ENCODE peak calls at places on chromosomes 6 and 20, in eight cellular contexts. One of them, this sample, is unnamed.

GRCh38 chr6:44660561-44661220 is 273.2 kb downstream of the CDC5L start:
- DNase-seq in MM.1S: no peak
- DNase-seq in psoas muscle: no peak
- DNase-seq in SK-N-MC: no peak
- DNase-seq in GM06990: no peak
- DNase-seq in AG04450: no peak
- DNase-seq in thoracic aorta: no peak
- DNase-seq in mammary epithelial cell: no peak
- DNase-seq in this sample: no peak

GRCh38 chr6:84150680-84151079 is 76.8 kb downstream of the CEP162 start:
- DNase-seq in psoas muscle: no peak
- DNase-seq in GM06990: no peak
- DNase-seq in mammary epithelial cell: peak; percentile 72
- DNase-seq in thoracic aorta: no peak
- DNase-seq in MM.1S: no peak
- DNase-seq in AG04450: peak; percentile 24
- DNase-seq in SK-N-MC: no peak
- DNase-seq in this sample: peak; percentile 70

GRCh38 chr6:7673063-7673536 is 52.8 kb upstream of the BMP6 start:
- DNase-seq in MM.1S: no peak
- DNase-seq in psoas muscle: peak; percentile 44
- DNase-seq in thoracic aorta: no peak
- DNase-seq in mammary epithelial cell: peak; percentile 81
- DNase-seq in AG04450: no peak
- DNase-seq in SK-N-MC: no peak
- DNase-seq in GM06990: peak; percentile 21
- DNase-seq in this sample: no peak

GRCh38 chr6:139659196-139659595 is 284.7 kb upstream of the CITED2 start:
- DNase-seq in mammary epithelial cell: no peak
- DNase-seq in SK-N-MC: no peak
- DNase-seq in GM06990: no peak
- DNase-seq in thoracic aorta: no peak
- DNase-seq in AG04450: no peak
- DNase-seq in MM.1S: no peak
- DNase-seq in psoas muscle: no peak
- DNase-seq in this sample: no peak

GRCh38 chr20:18504479-18505060 is 3.2 kb upstream of the SEC23B start:
- DNase-seq in psoas muscle: peak; percentile 50
- DNase-seq in MM.1S: no peak
- DNase-seq in SK-N-MC: no peak
- DNase-seq in thoracic aorta: peak; percentile 5
- DNase-seq in mammary epithelial cell: no peak
- DNase-seq in GM06990: no peak
- DNase-seq in AG04450: no peak
- DNase-seq in this sample: no peak

GRCh38 chr6:166588691-166589333 is 2.3 kb upstream of the RAMACL start:
- DNase-seq in mammary epithelial cell: no peak
- DNase-seq in MM.1S: no peak
- DNase-seq in SK-N-MC: peak; percentile 44
- DNase-seq in psoas muscle: no peak
- DNase-seq in AG04450: peak; percentile 33
- DNase-seq in thoracic aorta: no peak
- DNase-seq in GM06990: peak; percentile 46
- DNase-seq in this sample: no peak

GRCh38 chr6:151765444-151765886 is 42.0 kb upstream of the ESR1 start:
- DNase-seq in MM.1S: peak; percentile 57
- DNase-seq in psoas muscle: no peak
- DNase-seq in AG04450: peak; percentile 37
- DNase-seq in GM06990: peak; percentile 26
- DNase-seq in mammary epithelial cell: peak; percentile 83
- DNase-seq in SK-N-MC: peak; percentile 32
- DNase-seq in thoracic aorta: peak; percentile 12
- DNase-seq in this sample: peak; percentile 68

GRCh38 chr20:5402903-5403531 is 86.3 kb upstream of the PROKR2 start:
- DNase-seq in SK-N-MC: no peak
- DNase-seq in AG04450: no peak
- DNase-seq in thoracic aorta: no peak
- DNase-seq in GM06990: no peak
- DNase-seq in mammary epithelial cell: peak; percentile 11
- DNase-seq in psoas muscle: no peak
- DNase-seq in MM.1S: peak; percentile 21
- DNase-seq in this sample: no peak

GRCh38 chr6:53611342-53611741 is 54.2 kb downstream of the KLHL31 start:
- DNase-seq in SK-N-MC: no peak
- DNase-seq in thoracic aorta: no peak
- DNase-seq in AG04450: no peak
- DNase-seq in mammary epithelial cell: peak; percentile 95
- DNase-seq in GM06990: no peak
- DNase-seq in psoas muscle: no peak
- DNase-seq in MM.1S: no peak
- DNase-seq in this sample: no peak

GRCh38 chr6:35140991-35141720 is at the start of gene TCP11:
- DNase-seq in psoas muscle: peak; percentile 49
- DNase-seq in thoracic aorta: no peak
- DNase-seq in AG04450: no peak
- DNase-seq in GM06990: peak; percentile 51
- DNase-seq in SK-N-MC: no peak
- DNase-seq in mammary epithelial cell: no peak
- DNase-seq in MM.1S: no peak
- DNase-seq in this sample: no peak

GRCh38 chr6:159213401-159213800 is 44.2 kb downstream of the FNDC1 start:
- DNase-seq in GM06990: no peak
- DNase-seq in SK-N-MC: no peak
- DNase-seq in thoracic aorta: no peak
- DNase-seq in AG04450: no peak
- DNase-seq in mammary epithelial cell: no peak
- DNase-seq in psoas muscle: no peak
- DNase-seq in MM.1S: no peak
- DNase-seq in this sample: no peak

GRCh38 chr20:47293524-47294157 is 62.9 kb downstream of the ZMYND8 start:
- DNase-seq in psoas muscle: no peak
- DNase-seq in thoracic aorta: no peak
- DNase-seq in MM.1S: no peak
- DNase-seq in AG04450: no peak
- DNase-seq in mammary epithelial cell: no peak
- DNase-seq in SK-N-MC: no peak
- DNase-seq in GM06990: no peak
- DNase-seq in this sample: no peak

GRCh38 chr20:32463642-32464400 is 105.7 kb downstream of the ASXL1 start:
- DNase-seq in AG04450: no peak
- DNase-seq in psoas muscle: no peak
- DNase-seq in MM.1S: no peak
- DNase-seq in mammary epithelial cell: no peak
- DNase-seq in SK-N-MC: no peak
- DNase-seq in thoracic aorta: no peak
- DNase-seq in GM06990: no peak
- DNase-seq in this sample: no peak

GRCh38 chr6:160036790-160037206 is 67.9 kb downstream of the IGF2R start:
- DNase-seq in mammary epithelial cell: peak; percentile 81
- DNase-seq in thoracic aorta: no peak
- DNase-seq in MM.1S: no peak
- DNase-seq in GM06990: no peak
- DNase-seq in SK-N-MC: no peak
- DNase-seq in AG04450: peak; percentile 34
- DNase-seq in psoas muscle: no peak
- DNase-seq in this sample: peak; percentile 78

GRCh38 chr6:40386200-40386599 is 201.0 kb downstream of the LRFN2 start:
- DNase-seq in psoas muscle: no peak
- DNase-seq in MM.1S: no peak
- DNase-seq in thoracic aorta: no peak
- DNase-seq in GM06990: no peak
- DNase-seq in mammary epithelial cell: no peak
- DNase-seq in AG04450: no peak
- DNase-seq in SK-N-MC: no peak
- DNase-seq in this sample: no peak

GRCh38 chr20:1313236-1313964 is 15.5 kb downstream of the SDCBP2 start:
- DNase-seq in MM.1S: peak; percentile 23
- DNase-seq in psoas muscle: peak; percentile 77
- DNase-seq in thoracic aorta: peak; percentile 38
- DNase-seq in SK-N-MC: peak; percentile 51
- DNase-seq in AG04450: no peak
- DNase-seq in GM06990: no peak
- DNase-seq in mammary epithelial cell: peak; percentile 37
- DNase-seq in this sample: no peak

GRCh38 chr6:17354700-17355403 is 38.5 kb upstream of the CAP2 start:
- DNase-seq in mammary epithelial cell: no peak
- DNase-seq in MM.1S: no peak
- DNase-seq in GM06990: no peak
- DNase-seq in thoracic aorta: no peak
- DNase-seq in psoas muscle: no peak
- DNase-seq in SK-N-MC: no peak
- DNase-seq in AG04450: peak; percentile 59
- DNase-seq in this sample: no peak

GRCh38 chr6:31272856-31273626 is 1.1 kb upstream of the HLA-C start:
- DNase-seq in MM.1S: no peak
- DNase-seq in SK-N-MC: no peak
- DNase-seq in psoas muscle: no peak
- DNase-seq in AG04450: no peak
- DNase-seq in thoracic aorta: no peak
- DNase-seq in mammary epithelial cell: no peak
- DNase-seq in GM06990: no peak
- DNase-seq in this sample: no peak

GRCh38 chr6:43880236-43881120 is 110.5 kb downstream of the VEGFA start:
- DNase-seq in SK-N-MC: no peak
- DNase-seq in MM.1S: no peak
- DNase-seq in thoracic aorta: no peak
- DNase-seq in GM06990: no peak
- DNase-seq in mammary epithelial cell: no peak
- DNase-seq in AG04450: no peak
- DNase-seq in psoas muscle: no peak
- DNase-seq in this sample: no peak

GRCh38 chr20:1490643-1491042 is 577 bp downstream of the SIRPB2 start:
- DNase-seq in psoas muscle: no peak
- DNase-seq in AG04450: no peak
- DNase-seq in thoracic aorta: no peak
- DNase-seq in SK-N-MC: no peak
- DNase-seq in MM.1S: no peak
- DNase-seq in GM06990: no peak
- DNase-seq in mammary epithelial cell: no peak
- DNase-seq in this sample: no peak

GRCh38 chr20:61533231-61533631 is 281.2 kb downstream of the CDH4 start:
- DNase-seq in thoracic aorta: no peak
- DNase-seq in GM06990: no peak
- DNase-seq in psoas muscle: no peak
- DNase-seq in AG04450: no peak
- DNase-seq in MM.1S: no peak
- DNase-seq in SK-N-MC: no peak
- DNase-seq in mammary epithelial cell: no peak
- DNase-seq in this sample: no peak

GRCh38 chr6:135176464-135176863 is 4.6 kb upstream of the MYB start:
- DNase-seq in psoas muscle: no peak
- DNase-seq in thoracic aorta: no peak
- DNase-seq in AG04450: no peak
- DNase-seq in SK-N-MC: no peak
- DNase-seq in MM.1S: no peak
- DNase-seq in mammary epithelial cell: no peak
- DNase-seq in GM06990: no peak
- DNase-seq in this sample: no peak

GRCh38 chr6:105994522-105995402 is 91.4 kb upstream of the PRDM1 start:
- DNase-seq in AG04450: no peak
- DNase-seq in MM.1S: peak; percentile 46
- DNase-seq in GM06990: peak; percentile 30
- DNase-seq in mammary epithelial cell: peak; percentile 73
- DNase-seq in SK-N-MC: no peak
- DNase-seq in psoas muscle: peak; percentile 60
- DNase-seq in thoracic aorta: no peak
- DNase-seq in this sample: peak; percentile 40

GRCh38 chr20:24948939-24949679 is at the start of gene CST7:
- DNase-seq in SK-N-MC: no peak
- DNase-seq in mammary epithelial cell: peak; percentile 52
- DNase-seq in AG04450: no peak
- DNase-seq in MM.1S: no peak
- DNase-seq in GM06990: no peak
- DNase-seq in thoracic aorta: no peak
- DNase-seq in psoas muscle: no peak
- DNase-seq in this sample: no peak
- H3K4me3 ChIP-seq in SK-N-MC: no peak within 1 kb of the TSS
- H3K4me3 ChIP-seq in mammary epithelial cell: no peak within 1 kb of the TSS
- H3K4me3 ChIP-seq in AG04450: no peak within 1 kb of the TSS
- H3K4me3 ChIP-seq in MM.1S: no peak within 1 kb of the TSS
- H3K4me3 ChIP-seq in GM06990: no peak within 1 kb of the TSS
- H3K4me3 ChIP-seq in thoracic aorta: peak within 1 kb of the TSS; percentile 46
- H3K4me3 ChIP-seq in psoas muscle: no peak within 1 kb of the TSS
- H3K4me3 ChIP-seq in this sample: no peak within 1 kb of the TSS

GRCh38 chr20:9966966-9967365 is 67.8 kb upstream of the ANKEF1 start:
- DNase-seq in SK-N-MC: no peak
- DNase-seq in AG04450: no peak
- DNase-seq in GM06990: no peak
- DNase-seq in psoas muscle: no peak
- DNase-seq in thoracic aorta: no peak
- DNase-seq in mammary epithelial cell: peak; percentile 12
- DNase-seq in MM.1S: no peak
- DNase-seq in this sample: no peak
- H3K4me3 ChIP-seq in SK-N-MC: no peak overlapping the region
- H3K4me3 ChIP-seq in AG04450: no peak overlapping the region
- H3K4me3 ChIP-seq in GM06990: no peak overlapping the region
- H3K4me3 ChIP-seq in psoas muscle: no peak overlapping the region
- H3K4me3 ChIP-seq in thoracic aorta: no peak overlapping the region
- H3K4me3 ChIP-seq in mammary epithelial cell: no peak overlapping the region
- H3K4me3 ChIP-seq in MM.1S: no peak overlapping the region
- H3K4me3 ChIP-seq in this sample: no peak overlapping the region

DNA sequence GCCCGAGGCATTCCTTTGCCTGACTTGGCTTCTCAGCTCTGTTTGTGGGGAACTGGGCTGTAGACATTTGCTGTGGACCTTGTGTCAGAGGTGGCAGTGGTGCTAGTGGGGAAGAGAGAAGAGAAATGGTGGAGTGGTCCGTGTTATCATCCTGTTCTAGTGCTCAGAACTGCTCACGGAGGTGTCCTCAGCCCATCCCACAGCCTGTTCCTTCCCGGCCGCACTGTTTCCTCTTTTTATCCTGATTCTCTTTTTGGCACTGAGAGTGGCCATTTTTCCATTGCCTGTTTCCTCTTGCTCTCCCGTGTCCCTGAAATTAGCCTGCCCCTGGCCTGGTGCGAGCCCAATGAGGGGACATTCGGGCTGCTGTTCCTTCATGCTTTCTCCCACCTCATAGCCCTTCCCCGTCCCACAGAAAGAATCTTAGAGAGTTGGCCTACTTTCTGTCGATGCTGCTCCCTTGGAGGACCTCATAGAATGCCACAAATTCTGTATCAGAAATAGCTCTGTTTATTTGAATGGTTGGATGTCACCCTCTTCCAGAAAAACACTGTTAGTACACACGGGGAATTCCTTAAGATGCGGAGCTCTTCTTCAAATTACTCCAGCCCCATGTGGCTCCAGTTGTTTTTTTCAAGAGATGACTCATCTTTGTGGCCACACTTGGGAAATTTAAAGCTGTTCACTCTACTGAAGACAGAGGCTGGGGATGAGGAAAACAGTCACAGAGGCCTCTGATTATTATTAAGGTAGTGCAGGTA is 26.1 kb downstream of the FARS2 start:
- DNase-seq in psoas muscle: no peak
- DNase-seq in SK-N-MC: no peak
- DNase-seq in mammary epithelial cell: peak; percentile 86
- DNase-seq in GM06990: no peak
- DNase-seq in AG04450: peak; percentile 55
- DNase-seq in MM.1S: no peak
- DNase-seq in thoracic aorta: no peak
- DNase-seq in this sample: peak; percentile 46
- H3K4me3 ChIP-seq in psoas muscle: peak overlapping the region; percentile 3
- H3K4me3 ChIP-seq in SK-N-MC: no peak overlapping the region
- H3K4me3 ChIP-seq in mammary epithelial cell: no peak overlapping the region
- H3K4me3 ChIP-seq in GM06990: no peak overlapping the region
- H3K4me3 ChIP-seq in AG04450: no peak overlapping the region
- H3K4me3 ChIP-seq in MM.1S: no peak overlapping the region
- H3K4me3 ChIP-seq in thoracic aorta: no peak overlapping the region
- H3K4me3 ChIP-seq in this sample: no peak overlapping the region

GRCh38 chr20:57263767-57264150 is 2.7 kb downstream of the BMP7 start:
- DNase-seq in MM.1S: no peak
- DNase-seq in AG04450: no peak
- DNase-seq in GM06990: no peak
- DNase-seq in mammary epithelial cell: no peak
- DNase-seq in thoracic aorta: no peak
- DNase-seq in SK-N-MC: no peak
- DNase-seq in psoas muscle: no peak
- DNase-seq in this sample: no peak
- H3K4me3 ChIP-seq in MM.1S: no peak overlapping the region
- H3K4me3 ChIP-seq in AG04450: no peak overlapping the region
- H3K4me3 ChIP-seq in GM06990: no peak overlapping the region
- H3K4me3 ChIP-seq in mammary epithelial cell: no peak overlapping the region
- H3K4me3 ChIP-seq in thoracic aorta: no peak overlapping the region
- H3K4me3 ChIP-seq in SK-N-MC: peak overlapping the region; percentile 69
- H3K4me3 ChIP-seq in psoas muscle: no peak overlapping the region
- H3K4me3 ChIP-seq in this sample: no peak overlapping the region